ENCODE peak calls at places on chromosomes 5 and 9, in six cellular contexts. G is cerebellum, M is epithelial cell of esophagus, K is EL, F is fibroblast of villous mesenchyme, T is astrocyte of the cerebellum. Y is an unnamed sample.

GRCh38 chr5:154664869-154665268 is 90.3 kb upstream of the LARP1 start:
- DNase-seq in F (no peak), T (no peak), K (no peak), G (no peak), M (no peak), Y (no peak)

GRCh38 chr5:91277093-91277626 is 106.0 kb downstream of the ARRDC3 start:
- DNase-seq in M (no peak), G (no peak), K (no peak), T (no peak), F (no peak), Y (no peak)

GRCh38 chr9:5008206-5008605 is 23.1 kb downstream of the JAK2 start:
- DNase-seq in M (no peak), T (no peak), K (peak; percentile 23), F (no peak), G (no peak), Y (no peak)

GRCh38 chr9:34484678-34485077 is 26.1 kb downstream of the DNAI1 start:
- DNase-seq in K (no peak), T (no peak), M (peak; percentile 50), F (no peak), G (no peak), Y (no peak)

GRCh38 chr5:73464016-73464745 is 15.6 kb upstream of the FOXD1 start:
- DNase-seq in T (peak; percentile 95), M (no peak), F (no peak), K (no peak), G (no peak), Y (no peak)

GRCh38 chr5:107294151-107294550 is 376.6 kb downstream of the EFNA5 start:
- DNase-seq in M (no peak), G (no peak), T (no peak), F (no peak), K (no peak), Y (no peak)

GRCh38 chr9:76868897-76869296 is 37.0 kb downstream of the PRUNE2 start:
- DNase-seq in G (no peak), T (no peak), K (no peak), M (peak; percentile 54), F (no peak), Y (no peak)

GRCh38 chr5:168578506-168579205 is 512 bp downstream of the PANK3 start:
- DNase-seq in M (peak; percentile 32), G (no peak), K (no peak), T (no peak), F (peak; percentile 30), Y (no peak)

GRCh38 chr5:111641533-111642230 is 115.3 kb downstream of the NREP start:
- DNase-seq in F (peak; percentile 96), K (peak; percentile 82), G (no peak), T (no peak), M (peak; percentile 95), Y (no peak)

GRCh38 chr9:20884985-20885593 is 146.4 kb downstream of the HACD4 start:
- DNase-seq in M (peak; percentile 73), F (peak; percentile 62), G (peak; percentile 13), T (peak; percentile 33), K (peak; percentile 57), Y (peak; percentile 31)

GRCh38 chr9:134961331-134962064 is 43.8 kb upstream of the FCN1 start:
- DNase-seq in F (no peak), M (no peak), K (no peak), T (no peak), G (no peak), Y (no peak)

GRCh38 chr9:127534931-127535330 is 77.1 kb upstream of the STXBP1 start:
- DNase-seq in F (no peak), T (no peak), G (no peak), K (no peak), M (peak; percentile 71), Y (no peak)

GRCh38 chr5:150411245-150411979 is 1.3 kb downstream of the CD74 start:
- DNase-seq in M (peak; percentile 49), K (no peak), G (no peak), T (no peak), F (no peak), Y (no peak)

GRCh38 chr9:71209890-71210289 is 88.5 kb upstream of the TRPM3 start:
- DNase-seq in T (no peak), F (no peak), G (no peak), M (no peak), K (no peak), Y (no peak)

GRCh38 chr5:82404382-82404945 is 126.3 kb upstream of the RPS23 start:
- DNase-seq in T (no peak), K (no peak), F (no peak), M (no peak), G (no peak), Y (no peak)

GRCh38 chr5:74477761-74478160 is 162.8 kb downstream of the ENC1 start:
- DNase-seq in F (no peak), M (no peak), G (no peak), T (no peak), K (no peak), Y (no peak)